ENCODE peak calls at places on chromosomes 3 and 15, in ten cellular contexts. One of them, this sample, is unnamed.

GRCh38 chr3:113606539-113607218 is 74.3 kb downstream of the SIDT1 start:
- DNase-seq in body of pancreas: no peak
- DNase-seq in stomach: no peak
- DNase-seq in heart left ventricle: no peak
- DNase-seq in tibial nerve: no peak
- DNase-seq in IMR-90: no peak
- DNase-seq in uterus: no peak
- DNase-seq in HCT116: no peak
- DNase-seq in A549: no peak
- DNase-seq in right lobe of liver: no peak
- DNase-seq in this sample: no peak

GRCh38 chr3:114362815-114363214 is 69.0 kb downstream of the TIGIT start:
- DNase-seq in heart left ventricle: no peak
- DNase-seq in stomach: no peak
- DNase-seq in HCT116: peak; percentile 33
- DNase-seq in IMR-90: peak; percentile 48
- DNase-seq in right lobe of liver: no peak
- DNase-seq in tibial nerve: no peak
- DNase-seq in A549: peak; percentile 19
- DNase-seq in body of pancreas: no peak
- DNase-seq in uterus: no peak
- DNase-seq in this sample: no peak

GRCh38 chr3:14222900-14223594 is 44.4 kb downstream of the LSM3 start:
- DNase-seq in HCT116: no peak
- DNase-seq in body of pancreas: no peak
- DNase-seq in right lobe of liver: no peak
- DNase-seq in A549: no peak
- DNase-seq in heart left ventricle: no peak
- DNase-seq in uterus: no peak
- DNase-seq in IMR-90: no peak
- DNase-seq in stomach: no peak
- DNase-seq in tibial nerve: no peak
- DNase-seq in this sample: no peak

GRCh38 chr3:150495563-150496168 is 50.6 kb downstream of the SERP1 start:
- DNase-seq in right lobe of liver: no peak
- DNase-seq in uterus: no peak
- DNase-seq in tibial nerve: peak; percentile 73
- DNase-seq in A549: peak; percentile 39
- DNase-seq in IMR-90: peak; percentile 60
- DNase-seq in HCT116: peak; percentile 35
- DNase-seq in stomach: no peak
- DNase-seq in body of pancreas: no peak
- DNase-seq in heart left ventricle: no peak
- DNase-seq in this sample: no peak

GRCh38 chr15:54482251-54482650 is 504.0 kb downstream of the UNC13C start:
- DNase-seq in HCT116: no peak
- DNase-seq in A549: no peak
- DNase-seq in heart left ventricle: no peak
- DNase-seq in body of pancreas: no peak
- DNase-seq in uterus: no peak
- DNase-seq in stomach: no peak
- DNase-seq in tibial nerve: no peak
- DNase-seq in IMR-90: no peak
- DNase-seq in right lobe of liver: no peak
- DNase-seq in this sample: no peak

GRCh38 chr3:11154953-11155325 is 646 bp downstream of the HRH1 start:
- DNase-seq in uterus: peak; percentile 23
- DNase-seq in right lobe of liver: no peak
- DNase-seq in A549: no peak
- DNase-seq in body of pancreas: no peak
- DNase-seq in HCT116: no peak
- DNase-seq in IMR-90: peak; percentile 38
- DNase-seq in heart left ventricle: no peak
- DNase-seq in tibial nerve: no peak
- DNase-seq in stomach: no peak
- DNase-seq in this sample: no peak

GRCh38 chr3:74711913-74712512 is 97.6 kb upstream of the CNTN3 start:
- DNase-seq in right lobe of liver: no peak
- DNase-seq in HCT116: no peak
- DNase-seq in tibial nerve: no peak
- DNase-seq in heart left ventricle: no peak
- DNase-seq in A549: no peak
- DNase-seq in uterus: no peak
- DNase-seq in body of pancreas: no peak
- DNase-seq in IMR-90: no peak
- DNase-seq in stomach: no peak
- DNase-seq in this sample: no peak

GRCh38 chr3:28841436-28841835 is 439.4 kb upstream of the RBMS3 start:
- DNase-seq in IMR-90: no peak
- DNase-seq in tibial nerve: no peak
- DNase-seq in right lobe of liver: no peak
- DNase-seq in heart left ventricle: no peak
- DNase-seq in uterus: no peak
- DNase-seq in body of pancreas: no peak
- DNase-seq in stomach: no peak
- DNase-seq in HCT116: no peak
- DNase-seq in A549: no peak
- DNase-seq in this sample: no peak

GRCh38 chr3:6168242-6168641 is 692.7 kb upstream of the GRM7 start:
- DNase-seq in right lobe of liver: no peak
- DNase-seq in body of pancreas: no peak
- DNase-seq in stomach: no peak
- DNase-seq in HCT116: no peak
- DNase-seq in IMR-90: no peak
- DNase-seq in tibial nerve: no peak
- DNase-seq in heart left ventricle: no peak
- DNase-seq in uterus: no peak
- DNase-seq in A549: no peak
- DNase-seq in this sample: no peak

GRCh38 chr15:58457466-58457965 is 25.7 kb downstream of the LIPC start:
- DNase-seq in HCT116: no peak
- DNase-seq in IMR-90: peak; percentile 97
- DNase-seq in heart left ventricle: no peak
- DNase-seq in tibial nerve: no peak
- DNase-seq in right lobe of liver: no peak
- DNase-seq in A549: no peak
- DNase-seq in uterus: no peak
- DNase-seq in stomach: no peak
- DNase-seq in body of pancreas: no peak
- DNase-seq in this sample: no peak

GRCh38 chr3:36991923-36992805 is 767 bp downstream of the EPM2AIP1 start:
- DNase-seq in HCT116: no peak
- DNase-seq in IMR-90: peak; percentile 74
- DNase-seq in uterus: peak; percentile 31
- DNase-seq in stomach: no peak
- DNase-seq in heart left ventricle: no peak
- DNase-seq in tibial nerve: peak; percentile 31
- DNase-seq in right lobe of liver: no peak
- DNase-seq in body of pancreas: peak; percentile 21
- DNase-seq in A549: peak; percentile 8
- DNase-seq in this sample: no peak

GRCh38 chr3:9402410-9403228 is 5.2 kb downstream of the SETD5 start:
- DNase-seq in IMR-90: peak; percentile 52
- DNase-seq in body of pancreas: peak; percentile 67
- DNase-seq in heart left ventricle: peak; percentile 23
- DNase-seq in right lobe of liver: peak; percentile 53
- DNase-seq in uterus: no peak
- DNase-seq in stomach: peak; percentile 64
- DNase-seq in HCT116: no peak
- DNase-seq in A549: no peak
- DNase-seq in tibial nerve: no peak
- DNase-seq in this sample: peak; percentile 19

DNA sequence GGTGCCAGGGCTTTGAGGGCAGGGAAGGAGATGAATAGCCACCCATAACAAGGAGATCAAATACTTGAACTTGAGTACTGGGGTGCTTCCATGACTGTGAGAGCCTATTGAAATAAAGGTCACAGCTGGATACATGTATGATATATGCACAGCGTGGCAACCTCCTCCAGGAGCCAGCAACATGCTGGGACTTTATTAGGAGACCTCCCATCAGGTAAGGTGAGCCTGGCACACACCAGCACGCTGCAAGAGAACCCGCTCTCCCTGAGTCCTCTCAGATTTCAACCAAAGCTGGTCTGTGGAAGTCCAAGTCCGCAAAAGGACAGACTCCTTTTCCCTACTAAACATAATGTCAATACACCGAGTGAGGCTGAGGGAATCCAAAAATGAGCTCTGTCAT is 10.5 kb upstream of the HES1 start:
- DNase-seq in tibial nerve: no peak
- DNase-seq in A549: no peak
- DNase-seq in IMR-90: no peak
- DNase-seq in right lobe of liver: no peak
- DNase-seq in heart left ventricle: no peak
- DNase-seq in stomach: no peak
- DNase-seq in body of pancreas: no peak
- DNase-seq in uterus: no peak
- DNase-seq in HCT116: no peak
- DNase-seq in this sample: no peak
- H3K4me3 ChIP-seq in tibial nerve: no peak overlapping the region
- H3K4me3 ChIP-seq in A549: no peak overlapping the region
- H3K4me3 ChIP-seq in IMR-90: no peak overlapping the region
- H3K4me3 ChIP-seq in right lobe of liver: no peak overlapping the region
- H3K4me3 ChIP-seq in heart left ventricle: no peak overlapping the region
- H3K4me3 ChIP-seq in stomach: no peak overlapping the region
- H3K4me3 ChIP-seq in body of pancreas: no peak overlapping the region
- H3K4me3 ChIP-seq in uterus: no peak overlapping the region
- H3K4me3 ChIP-seq in HCT116: no peak overlapping the region
- H3K4me3 ChIP-seq in this sample: no peak overlapping the region

DNA sequence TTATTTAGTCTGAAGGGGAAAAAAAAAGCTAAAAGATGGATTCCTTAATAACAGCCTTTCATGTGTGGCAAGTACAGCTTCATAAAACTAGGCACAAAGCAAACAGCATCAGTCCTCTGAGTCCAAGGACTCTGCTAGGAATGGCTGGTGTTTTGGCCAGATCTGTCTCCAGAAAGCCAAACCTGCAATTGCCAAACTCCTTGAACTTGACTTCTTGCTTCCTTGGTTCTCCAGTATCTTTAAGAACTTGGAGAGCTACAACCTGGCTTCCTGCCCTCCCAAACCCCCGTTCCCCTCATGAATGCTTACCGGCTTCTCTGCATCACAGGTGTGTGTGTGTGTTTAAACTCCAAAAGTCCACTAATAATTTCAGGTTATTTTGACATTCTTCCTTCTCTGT is 1.6 kb upstream of the PLOD2 start:
- DNase-seq in right lobe of liver: no peak
- DNase-seq in body of pancreas: no peak
- DNase-seq in uterus: no peak
- DNase-seq in heart left ventricle: no peak
- DNase-seq in IMR-90: no peak
- DNase-seq in stomach: no peak
- DNase-seq in HCT116: no peak
- DNase-seq in A549: no peak
- DNase-seq in tibial nerve: no peak
- DNase-seq in this sample: peak; percentile 76
- TF ChIP-seq POLR2A in right lobe of liver: no peak
- TF ChIP-seq POLR2A in body of pancreas: no peak
- TF ChIP-seq POLR2A in uterus: no peak
- TF ChIP-seq POLR2A in heart left ventricle: no peak
- TF ChIP-seq POLR2A in IMR-90: no peak
- TF ChIP-seq POLR2A in stomach: no peak
- TF ChIP-seq POLR2A in HCT116: no peak
- TF ChIP-seq POLR2A in A549: no peak
- TF ChIP-seq POLR2A in tibial nerve: no peak
- TF ChIP-seq POLR2A in this sample: no peak

GRCh38 chr3:58494107-58494506 is 2.2 kb downstream of the KCTD6 start:
- DNase-seq in uterus: no peak
- DNase-seq in A549: no peak
- DNase-seq in HCT116: no peak
- DNase-seq in right lobe of liver: no peak
- DNase-seq in heart left ventricle: no peak
- DNase-seq in body of pancreas: no peak
- DNase-seq in tibial nerve: no peak
- DNase-seq in stomach: no peak
- DNase-seq in IMR-90: no peak
- DNase-seq in this sample: no peak

GRCh38 chr3:58495101-58495500 is 3.2 kb downstream of the KCTD6 start:
- DNase-seq in IMR-90: peak; percentile 30
- DNase-seq in heart left ventricle: no peak
- DNase-seq in stomach: no peak
- DNase-seq in tibial nerve: no peak
- DNase-seq in HCT116: no peak
- DNase-seq in A549: no peak
- DNase-seq in right lobe of liver: no peak
- DNase-seq in body of pancreas: no peak
- DNase-seq in uterus: no peak
- DNase-seq in this sample: no peak

GRCh38 chr3:58492385-58492970 is 582 bp downstream of the KCTD6 start:
- DNase-seq in tibial nerve: no peak
- DNase-seq in IMR-90: no peak
- DNase-seq in heart left ventricle: no peak
- DNase-seq in HCT116: no peak
- DNase-seq in stomach: no peak
- DNase-seq in body of pancreas: no peak
- DNase-seq in uterus: no peak
- DNase-seq in A549: no peak
- DNase-seq in right lobe of liver: no peak
- DNase-seq in this sample: peak; percentile 18

GRCh38 chr3:58496206-58496605 is 4.3 kb downstream of the KCTD6 start:
- DNase-seq in HCT116: no peak
- DNase-seq in tibial nerve: no peak
- DNase-seq in A549: no peak
- DNase-seq in IMR-90: no peak
- DNase-seq in body of pancreas: no peak
- DNase-seq in stomach: no peak
- DNase-seq in uterus: no peak
- DNase-seq in heart left ventricle: no peak
- DNase-seq in right lobe of liver: no peak
- DNase-seq in this sample: no peak

DNA sequence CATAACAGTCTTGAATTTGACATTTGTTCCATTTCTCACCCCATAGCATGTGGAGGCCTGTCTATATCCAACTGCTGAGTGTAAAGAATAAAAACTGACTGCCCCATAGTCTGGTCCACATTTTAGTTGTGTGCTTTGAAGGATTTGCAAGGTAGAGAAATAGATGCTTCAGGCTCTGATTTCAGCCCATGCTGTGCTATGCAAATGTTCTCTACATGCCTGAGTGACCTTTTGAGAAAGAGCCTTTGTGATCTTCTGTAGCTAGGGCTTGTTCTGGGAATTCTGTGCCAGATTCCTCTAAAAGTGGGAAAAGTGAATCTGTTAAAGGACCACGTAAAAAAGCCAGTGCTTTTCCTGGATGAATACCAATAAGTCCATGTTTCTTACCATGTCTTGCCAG is 5.2 kb downstream of the KCTD6 start:
- DNase-seq in uterus: no peak
- DNase-seq in IMR-90: no peak
- DNase-seq in HCT116: no peak
- DNase-seq in right lobe of liver: no peak
- DNase-seq in tibial nerve: no peak
- DNase-seq in heart left ventricle: no peak
- DNase-seq in stomach: no peak
- DNase-seq in body of pancreas: no peak
- DNase-seq in A549: no peak
- DNase-seq in this sample: peak; percentile 30
- H3K4me1 ChIP-seq in uterus: peaks cover 11% of the 10 kb centered on the region
- H3K4me1 ChIP-seq in IMR-90: peaks cover 3% of the 10 kb centered on the region
- H3K4me1 ChIP-seq in HCT116: peaks cover 7% of the 10 kb centered on the region
- H3K4me1 ChIP-seq in right lobe of liver: no peaks in the 10 kb centered on the region
- H3K4me1 ChIP-seq in tibial nerve: peaks cover 75% of the 10 kb centered on the region
- H3K4me1 ChIP-seq in heart left ventricle: peaks cover 55% of the 10 kb centered on the region
- H3K4me1 ChIP-seq in stomach: peaks cover 13% of the 10 kb centered on the region
- H3K4me1 ChIP-seq in body of pancreas: peaks cover 20% of the 10 kb centered on the region
- H3K4me1 ChIP-seq in A549: peaks cover 32% of the 10 kb centered on the region
- H3K4me1 ChIP-seq in this sample: peaks cover 29% of the 10 kb centered on the region

GRCh38 chr15:78879517-78880241 is 7.0 kb downstream of the MORF4L1 start:
- DNase-seq in A549: no peak
- DNase-seq in tibial nerve: no peak
- DNase-seq in uterus: no peak
- DNase-seq in body of pancreas: no peak
- DNase-seq in right lobe of liver: no peak
- DNase-seq in stomach: no peak
- DNase-seq in heart left ventricle: no peak
- DNase-seq in HCT116: no peak
- DNase-seq in IMR-90: peak; percentile 40
- DNase-seq in this sample: no peak
- H3K4me3 ChIP-seq in A549: no peak overlapping the region
- H3K4me3 ChIP-seq in tibial nerve: no peak overlapping the region
- H3K4me3 ChIP-seq in uterus: no peak overlapping the region
- H3K4me3 ChIP-seq in body of pancreas: no peak overlapping the region
- H3K4me3 ChIP-seq in right lobe of liver: no peak overlapping the region
- H3K4me3 ChIP-seq in stomach: no peak overlapping the region
- H3K4me3 ChIP-seq in heart left ventricle: no peak overlapping the region
- H3K4me3 ChIP-seq in HCT116: no peak overlapping the region
- H3K4me3 ChIP-seq in IMR-90: no peak overlapping the region
- H3K4me3 ChIP-seq in this sample: no peak overlapping the region